ENCODE peak calls at places on chromosomes 1 and 21, in five cellular contexts. N, G, D, R and S are unnamed samples.

GRCh38 chr1:55310517-55310927 is 95.4 kb upstream of the USP24 start:
- DNase-seq in N (no peak), R (no peak), G (no peak), D (peak), S (no peak)

GRCh38 chr1:26259578-26259977 is 20.3 kb upstream of the SH3BGRL3 start:
- DNase-seq in R (no peak), G (no peak), D (no peak), N (no peak), S (peak)

GRCh38 chr1:71222668-71223067 is 141.8 kb upstream of the ZRANB2 start:
- DNase-seq in G (no peak), D (no peak), N (no peak), R (no peak), S (no peak)

GRCh38 chr1:77499466-77499865 is 183.0 kb downstream of the ZZZ3 start:
- DNase-seq in N (no peak), G (no peak), R (no peak), D (no peak), S (no peak)

GRCh38 chr1:7232936-7233540 is 447.8 kb downstream of the CAMTA1 start:
- DNase-seq in G (no peak), R (no peak), D (no peak), N (no peak), S (no peak)

GRCh38 chr1:156378557-156378956 is 9.5 kb downstream of the RHBG start:
- DNase-seq in N (no peak), D (no peak), G (no peak), R (no peak), S (no peak)

GRCh38 chr1:33181038-33181861 is 593 bp downstream of the TRIM62 start:
- DNase-seq in D (peak), N (peak), R (peak), G (peak), S (peak)

GRCh38 chr1:20158358-20159070 is 19.4 kb downstream of the PLA2G2F start:
- DNase-seq in G (no peak), R (no peak), D (no peak), N (no peak), S (no peak)

GRCh38 chr21:32147041-32147440 is 131.8 kb downstream of the MIS18A start:
- DNase-seq in D (no peak), G (no peak), R (no peak), N (no peak), S (no peak)

GRCh38 chr21:35371217-35371616 is 322.1 kb upstream of the RUNX1 start:
- DNase-seq in D (no peak), R (no peak), G (no peak), N (no peak), S (no peak)

GRCh38 chr1:239982762-239983161 is 108.9 kb upstream of the FMN2 start:
- DNase-seq in D (no peak), N (no peak), G (no peak), R (no peak), S (no peak)

GRCh38 chr1:66331641-66332523 is 202.1 kb upstream of the SGIP1 start:
- DNase-seq in G (no peak), D (peak), R (no peak), N (peak), S (peak)

GRCh38 chr1:115771847-115772457 is 3.4 kb upstream of the CASQ2 start:
- DNase-seq in G (peak), R (no peak), D (peak), N (peak), S (peak)

GRCh38 chr1:47515390-47515789 is 77.5 kb downstream of the FOXD2 start:
- DNase-seq in R (no peak), G (peak), D (no peak), N (no peak), S (no peak)

GRCh38 chr1:42214447-42214871 is 49.9 kb upstream of the GUCA2A start:
- DNase-seq in D (no peak), G (peak), R (no peak), N (no peak), S (peak)

GRCh38 chr1:118154220-118154619 is 30.8 kb downstream of the SPAG17 start:
- DNase-seq in G (no peak), D (no peak), R (no peak), N (no peak), S (peak)

GRCh38 chr1:103074224-103074623 is 34.1 kb downstream of the COL11A1 start:
- DNase-seq in N (no peak), G (no peak), D (no peak), R (no peak), S (peak)

GRCh38 chr1:201877877-201878339 is 10.8 kb upstream of the SHISA4 start:
- DNase-seq in N (peak), R (no peak), D (no peak), G (peak), S (peak)

GRCh38 chr1:18012686-18013085 is 94.9 kb upstream of the IGSF21 start:
- DNase-seq in G (no peak), D (no peak), N (no peak), R (no peak), S (no peak)

GRCh38 chr21:42358937-42359336 is 7.4 kb downstream of the TFF1 start:
- DNase-seq in R (no peak), N (no peak), G (no peak), D (no peak), S (no peak)

GRCh38 chr1:163379801-163380200 is 58.0 kb downstream of the NUF2 start:
- DNase-seq in D (no peak), N (no peak), R (no peak), G (no peak), S (no peak)

GRCh38 chr1:246748867-246749266 is 24.7 kb downstream of the SCCPDH start:
- DNase-seq in R (no peak), G (no peak), D (no peak), N (peak), S (no peak)

GRCh38 chr1:99731384-99731783 is 35.1 kb downstream of the FRRS1 start:
- DNase-seq in N (no peak), R (no peak), D (no peak), G (no peak), S (no peak)

GRCh38 chr1:117114816-117115215 is 6.7 kb downstream of the TRIM45 start:
- DNase-seq in G (no peak), R (no peak), D (no peak), N (no peak), S (no peak)

GRCh38 chr1:98660941-98661543 is 479 bp upstream of the SNX7 start:
- DNase-seq in R (no peak), G (no peak), N (no peak), D (no peak), S (peak)

GRCh38 chr1:27475707-27476106 is 14.3 kb downstream of the WASF2 start:
- DNase-seq in D (no peak), N (peak), G (no peak), R (no peak), S (no peak)

GRCh38 chr1:223348439-223348838 is 15.5 kb downstream of the SUSD4 start:
- DNase-seq in D (no peak), G (no peak), R (no peak), N (no peak), S (no peak)

GRCh38 chr1:182575540-182576149 is 13.4 kb downstream of the RNASEL start:
- DNase-seq in N (no peak), D (no peak), R (no peak), G (no peak), S (no peak)